ENCODE peak calls at places on chromosomes 5 and 9, in eight cellular contexts. U is OCI-LY7, N is GM10248, P is ovary, G is fibroblast of lung, R is spleen, Z is brain microvascular endothelial cell, L is fibroblast of pulmonary artery. I is an unnamed sample.

GRCh38 chr9:14107977-14108376 is 206.0 kb downstream of the NFIB start:
- DNase-seq in L (peak), G (no peak), Z (no peak), P (no peak), U (no peak), N (no peak), R (no peak), I (no peak)

GRCh38 chr9:114016629-114017423 is 61.3 kb downstream of the AMBP start:
- DNase-seq in P (no peak), L (no peak), N (no peak), R (peak), Z (no peak), G (no peak), U (no peak), I (no peak)

GRCh38 chr9:129667850-129668249 is 2.4 kb downstream of the PRRX2 start:
- DNase-seq in R (no peak), U (no peak), L (no peak), G (no peak), Z (no peak), N (no peak), P (no peak), I (no peak)

GRCh38 chr9:18847576-18848275 is 185.3 kb downstream of the SAXO1 start:
- DNase-seq in G (no peak), L (no peak), P (no peak), R (no peak), Z (no peak), N (no peak), U (no peak), I (no peak)

GRCh38 chr5:176490291-176490690 is 42.1 kb downstream of the FAF2 start:
- DNase-seq in P (no peak), U (no peak), R (no peak), Z (no peak), L (no peak), N (no peak), G (no peak), I (no peak)

GRCh38 chr9:15304620-15305019 is 2.4 kb downstream of the TTC39B start:
- DNase-seq in Z (no peak), P (no peak), U (no peak), R (no peak), L (no peak), G (no peak), N (peak), I (no peak)

GRCh38 chr9:137551656-137552534 is at the start of gene MRPL41:
- DNase-seq in N (peak), G (peak), P (peak), R (peak), L (peak), U (peak), Z (peak), I (peak)

GRCh38 chr5:106525438-106525837 is 1145.3 kb downstream of the EFNA5 start:
- DNase-seq in N (no peak), Z (no peak), R (no peak), U (no peak), G (no peak), L (no peak), P (no peak), I (no peak)

GRCh38 chr5:43117092-43117491 is 3.6 kb upstream of the ZNF131 start:
- DNase-seq in R (no peak), N (no peak), P (no peak), G (no peak), Z (no peak), L (no peak), U (no peak), I (no peak)

GRCh38 chr5:10724799-10725507 is 36.1 kb downstream of the DAP start:
- DNase-seq in N (no peak), G (peak), L (peak), Z (peak), P (no peak), U (no peak), R (no peak), I (no peak)

GRCh38 chr5:25393321-25393720 is 748.5 kb upstream of the CDH10 start:
- DNase-seq in P (no peak), G (no peak), Z (no peak), L (no peak), N (no peak), R (no peak), U (no peak), I (no peak)

GRCh38 chr5:115098041-115098702 is 71.5 kb downstream of the TRIM36 start:
- DNase-seq in G (peak), P (no peak), R (no peak), U (peak), L (peak), Z (peak), N (peak), I (peak)

GRCh38 chr5:137395011-137395755 is 103.9 kb downstream of the SPOCK1 start:
- DNase-seq in R (no peak), Z (no peak), G (peak), U (no peak), L (no peak), N (no peak), P (no peak), I (no peak)

GRCh38 chr5:57094753-57095683 is 78.8 kb upstream of the GPBP1 start:
- DNase-seq in P (no peak), N (no peak), R (no peak), L (peak), G (no peak), Z (peak), U (peak), I (no peak)

GRCh38 chr9:18768951-18769622 is 263.9 kb downstream of the SAXO1 start:
- DNase-seq in N (peak), U (no peak), L (no peak), R (no peak), Z (no peak), G (no peak), P (no peak), I (no peak)

GRCh38 chr9:92406506-92406905 is 2.1 kb upstream of the OGN start:
- DNase-seq in P (no peak), N (peak), G (peak), R (peak), U (peak), Z (peak), L (peak), I (no peak)

GRCh38 chr9:91562412-91562811 is 138.8 kb upstream of the NFIL3 start:
- DNase-seq in G (peak), N (no peak), P (no peak), L (peak), Z (no peak), R (no peak), U (no peak), I (no peak)

GRCh38 chr9:16341176-16341575 is 529.3 kb downstream of the BNC2 start:
- DNase-seq in L (peak), N (no peak), U (no peak), R (no peak), P (no peak), G (peak), Z (no peak), I (no peak)

GRCh38 chr9:38039090-38039906 is 29.7 kb downstream of the SHB start:
- DNase-seq in L (peak), U (no peak), P (no peak), G (peak), R (no peak), N (no peak), Z (peak), I (no peak)

GRCh38 chr5:107456281-107456715 is 214.4 kb downstream of the EFNA5 start:
- DNase-seq in U (no peak), P (no peak), N (no peak), R (no peak), Z (no peak), G (no peak), L (no peak), I (no peak)

GRCh38 chr5:131265318-131265803 is 1.5 kb downstream of the CDC42SE2 start:
- DNase-seq in L (peak), R (no peak), P (no peak), U (peak), Z (no peak), N (no peak), G (peak), I (no peak)

GRCh38 chr5:9781882-9782281 is 151.7 kb upstream of the TAS2R1 start:
- DNase-seq in G (peak), U (no peak), L (no peak), Z (no peak), P (no peak), N (no peak), R (no peak), I (no peak)

GRCh38 chr5:32866138-32866537 is 155.0 kb downstream of the NPR3 start:
- DNase-seq in R (no peak), Z (no peak), P (no peak), N (no peak), U (no peak), L (no peak), G (peak), I (peak)

GRCh38 chr9:84300271-84300670 is 40.3 kb downstream of the SLC28A3 start:
- DNase-seq in Z (peak), G (peak), L (peak), P (no peak), U (no peak), R (no peak), N (no peak), I (no peak)

GRCh38 chr5:1726956-1727355 is 72.7 kb downstream of the MRPL36 start:
- DNase-seq in L (no peak), P (no peak), N (no peak), Z (no peak), U (no peak), G (no peak), R (no peak), I (no peak)

GRCh38 chr9:117414220-117414905 is 494 bp downstream of the ASTN2 start:
- DNase-seq in G (peak), P (peak), U (no peak), Z (peak), R (no peak), N (peak), L (peak), I (no peak)

GRCh38 chr9:94139672-94140417 is 55.6 kb downstream of the PTPDC1 start:
- DNase-seq in U (no peak), Z (peak), L (peak), G (peak), P (peak), R (no peak), N (no peak), I (peak)

GRCh38 chr9:70049236-70049635 is 5.6 kb downstream of the MAMDC2 start:
- DNase-seq in P (peak), N (no peak), G (peak), U (no peak), R (no peak), L (peak), Z (peak), I (peak)

GRCh38 chr5:33336911-33337620 is 103.7 kb upstream of the TARS1 start:
- DNase-seq in G (peak), R (no peak), N (no peak), P (no peak), U (no peak), L (peak), Z (no peak), I (no peak)

GRCh38 chr9:110969971-110970381 is 68.3 kb downstream of the LPAR1 start:
- DNase-seq in U (no peak), R (no peak), P (no peak), N (no peak), L (peak), G (peak), Z (peak), I (no peak)

GRCh38 chr5:3893527-3893926 is 297.9 kb downstream of the IRX1 start:
- DNase-seq in U (no peak), P (no peak), G (no peak), N (no peak), R (no peak), L (no peak), Z (no peak), I (no peak)

GRCh38 chr5:112445626-112446350 is 26.7 kb upstream of the EPB41L4A start:
- DNase-seq in G (no peak), U (no peak), P (no peak), R (no peak), Z (no peak), L (no peak), N (no peak), I (no peak)

GRCh38 chr5:96567188-96567587 is 95.0 kb upstream of the CAST start:
- DNase-seq in Z (peak), G (peak), U (no peak), P (no peak), R (no peak), N (no peak), L (peak), I (no peak)

GRCh38 chr5:162990063-162990462 is 447.3 kb upstream of the CCNG1 start:
- DNase-seq in G (no peak), U (no peak), R (no peak), P (no peak), N (no peak), L (no peak), Z (no peak), I (no peak)

GRCh38 chr5:82257247-82257646 is 20.9 kb downstream of the RPS23 start:
- DNase-seq in P (no peak), U (no peak), L (no peak), R (no peak), Z (no peak), N (no peak), G (no peak), I (no peak)

GRCh38 chr5:82257729-82258128 is 20.4 kb downstream of the RPS23 start:
- DNase-seq in R (no peak), N (no peak), L (no peak), U (no peak), P (no peak), G (no peak), Z (no peak), I (no peak)

GRCh38 chr5:82255844-82256243 is 22.3 kb downstream of the RPS23 start:
- DNase-seq in Z (no peak), R (no peak), U (no peak), P (no peak), L (no peak), G (no peak), N (no peak), I (no peak)

GRCh38 chr5:82265052-82265451 is 13.1 kb downstream of the RPS23 start:
- DNase-seq in L (peak), R (no peak), U (no peak), Z (no peak), P (no peak), N (no peak), G (peak), I (no peak)

GRCh38 chr5:82259172-82259800 is 18.9 kb downstream of the RPS23 start:
- DNase-seq in R (no peak), Z (peak), G (peak), N (peak), P (no peak), U (peak), L (peak), I (no peak)
- TF ChIP-seq CTCF in R (no peak), Z (peak), G (peak), N (peak), P (no peak), U (peak), L (peak), I (peak)

GRCh38 chr5:6574537-6574936 is 58.3 kb downstream of the NSUN2 start:
- DNase-seq in Z (no peak), G (no peak), L (no peak), P (no peak), U (no peak), R (no peak), N (no peak), I (no peak)
- TF ChIP-seq CTCF in Z (no peak), G (no peak), L (no peak), P (no peak), U (no peak), R (no peak), N (peak), I (no peak)

GRCh38 chr5:168020522-168021294 is 270.7 kb upstream of the WWC1 start:
- DNase-seq in Z (no peak), N (no peak), P (no peak), R (no peak), G (peak), U (no peak), L (peak), I (no peak)
- TF ChIP-seq CTCF in Z (peak), N (no peak), P (no peak), R (no peak), G (peak), U (no peak), L (peak), I (peak)

DNA sequence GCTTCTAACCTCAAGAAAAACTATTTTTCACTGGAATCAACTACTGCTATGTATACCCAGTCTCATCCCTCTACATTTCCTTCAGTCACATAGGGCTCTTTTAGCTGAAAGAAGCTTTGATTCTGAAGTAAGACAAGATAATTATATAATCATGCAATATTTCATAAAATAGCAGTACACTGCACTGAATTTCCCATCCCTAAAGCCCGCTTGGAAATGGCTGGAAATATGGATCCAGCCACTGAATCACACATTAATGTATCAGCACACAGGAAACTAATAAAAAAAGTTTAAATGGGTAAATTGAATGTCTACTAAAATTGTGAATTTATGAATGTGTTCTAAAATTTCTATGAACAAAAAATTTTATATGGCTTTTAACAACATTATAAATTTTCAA is 808.7 kb downstream of the PTPRD start:
- DNase-seq in G (no peak), U (no peak), L (no peak), R (no peak), N (no peak), P (no peak), Z (no peak), I (no peak)
- TF ChIP-seq CTCF in G (no peak), U (no peak), L (no peak), R (no peak), N (no peak), P (no peak), Z (no peak), I (no peak)

DNA sequence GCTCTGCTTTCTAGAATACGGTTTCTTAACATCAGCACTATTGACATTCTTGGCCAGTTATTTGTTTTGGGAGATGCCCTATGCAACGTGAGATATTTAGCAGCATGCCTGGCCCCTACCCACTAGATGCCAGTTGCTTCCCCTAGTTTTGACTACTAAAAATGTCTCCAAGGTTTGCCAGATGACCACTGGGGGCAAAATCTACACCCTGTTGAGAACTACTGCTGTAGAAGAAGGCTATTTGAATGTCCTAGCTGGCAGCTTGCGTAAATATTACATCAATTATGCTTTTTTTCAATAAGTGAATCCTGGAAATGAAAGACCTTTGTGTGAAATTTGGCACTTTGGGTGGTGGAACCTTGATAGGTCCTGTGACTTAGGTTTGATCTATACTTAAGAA is 5.0 kb downstream of the NCBP1 start:
- DNase-seq in R (no peak), N (no peak), U (peak), L (no peak), G (no peak), P (no peak), Z (no peak), I (no peak)
- TF ChIP-seq CTCF in R (no peak), N (no peak), U (peak), L (no peak), G (no peak), P (no peak), Z (peak), I (no peak)

GRCh38 chr9:95736891-95737522 is 138.5 kb upstream of the ERCC6L2 start:
- DNase-seq in L (no peak), P (no peak), N (no peak), U (no peak), G (no peak), Z (no peak), R (no peak), I (no peak)

GRCh38 chr9:95735701-95736100 is 139.8 kb upstream of the ERCC6L2 start:
- DNase-seq in L (no peak), Z (no peak), R (no peak), P (no peak), G (no peak), N (no peak), U (no peak), I (no peak)

GRCh38 chr9:95738438-95738837 is 137.1 kb upstream of the ERCC6L2 start:
- DNase-seq in Z (no peak), U (no peak), N (no peak), P (no peak), L (no peak), G (no peak), R (no peak), I (no peak)

GRCh38 chr9:95733687-95734659 is 141.5 kb upstream of the ERCC6L2 start:
- DNase-seq in R (no peak), L (no peak), G (no peak), N (no peak), P (no peak), U (no peak), Z (no peak), I (no peak)

GRCh38 chr9:95736370-95736769 is 139.1 kb upstream of the ERCC6L2 start:
- DNase-seq in L (no peak), G (no peak), U (peak), N (no peak), Z (no peak), P (no peak), R (no peak), I (no peak)
- TF ChIP-seq CTCF in L (peak), G (no peak), U (peak), N (no peak), Z (peak), P (no peak), R (no peak), I (peak)

DNA sequence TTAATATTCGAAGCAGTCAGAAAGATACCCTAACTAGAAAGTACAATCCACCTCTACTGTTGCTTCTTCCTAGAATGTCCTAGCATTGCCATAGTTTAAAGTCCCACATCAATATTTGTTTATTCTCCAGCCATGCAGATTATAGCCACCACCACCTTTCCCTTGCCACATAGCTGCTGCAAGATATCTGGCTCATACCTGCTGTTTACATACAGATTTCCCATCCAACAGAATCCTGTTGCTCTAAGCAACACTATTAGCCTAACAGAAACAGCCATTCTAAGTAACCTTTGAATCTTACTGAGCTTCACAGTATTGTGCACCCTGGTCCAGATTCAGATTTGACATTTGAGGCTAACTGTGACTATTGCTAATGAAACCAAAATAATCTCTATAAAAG is 45.6 kb downstream of the GNAQ start:
- DNase-seq in G (no peak), U (no peak), Z (no peak), L (no peak), N (no peak), R (no peak), P (no peak), I (no peak)
- TF ChIP-seq CTCF in G (no peak), U (no peak), Z (no peak), L (no peak), N (no peak), R (no peak), P (no peak), I (no peak)

I was measured in AG09319.